ENCODE peak calls at places on chromosome 12, in four cellular contexts. L is omental fat pad, I is NCI-H1092, F is fibroblast of pulmonary artery. H is an unnamed sample.

GRCh38 chr12:54593716-54594115 is 5.3 kb upstream of the PPP1R1A start:
- DNase-seq in L (no peak), I (no peak), F (no peak), H (no peak)

GRCh38 chr12:105067511-105068031 is 16.7 kb downstream of the ALDH1L2 start:
- DNase-seq in L (no peak), I (peak; percentile 11), F (no peak), H (peak; percentile 76)

GRCh38 chr12:95116773-95117172 is 43.4 kb upstream of the NR2C1 start:
- DNase-seq in L (no peak), I (no peak), F (no peak), H (no peak)

GRCh38 chr12:20596036-20596435 is 99.1 kb upstream of the SLCO1C1 start:
- DNase-seq in L (no peak), I (no peak), F (peak; percentile 52), H (no peak)

GRCh38 chr12:104909761-104910160 is 48.3 kb downstream of the SLC41A2 start:
- DNase-seq in L (no peak), I (no peak), F (peak; percentile 63), H (peak; percentile 21)

GRCh38 chr12:80582431-80582830 is 125.0 kb upstream of the MYF6 start:
- DNase-seq in L (no peak), I (no peak), F (no peak), H (no peak)

GRCh38 chr12:56338643-56339422 is at the start of gene IL23A:
- DNase-seq in L (no peak), I (no peak), F (no peak), H (peak; percentile 69)

GRCh38 chr12:106953352-106954260 is 2.1 kb upstream of the TMEM263 start:
- DNase-seq in L (no peak), I (no peak), F (no peak), H (no peak)

GRCh38 chr12:79691299-79692248 is 810 bp upstream of the PAWR start:
- DNase-seq in L (no peak), I (no peak), F (peak; percentile 85), H (peak; percentile 96)

GRCh38 chr12:116303929-116304328 is 26.4 kb upstream of the MED13L start:
- DNase-seq in L (no peak), I (no peak), F (peak; percentile 70), H (peak; percentile 54)

GRCh38 chr12:96219700-96220206 is 25.6 kb downstream of the ELK3 start:
- DNase-seq in L (no peak), I (no peak), F (peak; percentile 92), H (peak; percentile 93)

GRCh38 chr12:104460973-104461693 is 4.4 kb downstream of the CHST11 start:
- DNase-seq in L (no peak), I (no peak), F (no peak), H (no peak)

GRCh38 chr12:106291342-106291741 is 11.2 kb upstream of the TCP11L2 start:
- DNase-seq in L (no peak), I (no peak), F (no peak), H (no peak)

GRCh38 chr12:92257261-92257660 is 111.6 kb upstream of the BTG1 start:
- DNase-seq in L (no peak), I (no peak), F (no peak), H (no peak)

GRCh38 chr12:2633176-2633824 is 161.5 kb upstream of the FKBP4 start:
- DNase-seq in L (no peak), I (no peak), F (no peak), H (no peak)

GRCh38 chr12:90037740-90038139 is 329.1 kb upstream of the ATP2B1 start:
- DNase-seq in L (no peak), I (no peak), F (peak; percentile 28), H (peak; percentile 49)

GRCh38 chr12:65696227-65696626 is 128.1 kb upstream of the HMGA2 start:
- DNase-seq in L (no peak), I (no peak), F (no peak), H (peak; percentile 28)

GRCh38 chr12:32470936-32471335 is 71.6 kb downstream of the FGD4 start:
- DNase-seq in L (no peak), I (no peak), F (no peak), H (no peak)

GRCh38 chr12:60257063-60257462 is 661.2 kb downstream of the SLC16A7 start:
- DNase-seq in L (no peak), I (no peak), F (peak; percentile 68), H (peak; percentile 87)

GRCh38 chr12:53298154-53298553 is 1.3 kb upstream of the MYG1 start:
- DNase-seq in L (no peak), I (no peak), F (peak; percentile 90), H (peak; percentile 67)

GRCh38 chr12:94205738-94206310 is 57.4 kb downstream of the PLXNC1 start:
- DNase-seq in L (no peak), I (no peak), F (no peak), H (no peak)

GRCh38 chr12:96510306-96510764 is 21.0 kb downstream of the CFAP54 start:
- DNase-seq in L (no peak), I (no peak), F (peak; percentile 44), H (peak; percentile 42)

GRCh38 chr12:65747338-65747737 is 76.9 kb upstream of the HMGA2 start:
- DNase-seq in L (no peak), I (no peak), F (no peak), H (no peak)

GRCh38 chr12:103505371-103506236 is 9.8 kb upstream of the C12orf42 start:
- DNase-seq in L (no peak), I (no peak), F (no peak), H (peak; percentile 3)

GRCh38 chr12:66804555-66804954 is 125.7 kb upstream of the GRIP1 start:
- DNase-seq in L (no peak), I (peak; percentile 53), F (no peak), H (no peak)

GRCh38 chr12:32261638-32262037 is 137.7 kb upstream of the FGD4 start:
- DNase-seq in L (no peak), I (no peak), F (no peak), H (no peak)

GRCh38 chr12:112941528-112942335 is 3.5 kb downstream of the OAS3 start:
- DNase-seq in L (no peak), I (no peak), F (no peak), H (no peak)

GRCh38 chr12:7128681-7129593 is at the start of gene RBP5:
- DNase-seq in L (no peak), I (no peak), F (no peak), H (no peak)

H was measured in fibroblast of lung.